ENCODE peak calls at places on chromosomes 16 and 17, in six cellular contexts. G is stimulated activated CD4-positive, alpha-beta T cell treated with anti-CD3 and anti-CD28 coated beads, Interleukin-1b, Interleukin-23, amount 100 ng/mL, for 1 hour; C is T-cell; E is left colon; A is T-helper 17 cell; B is GM03348. Z is an unnamed sample.

GRCh38 chr16:785563-786535 is 2.3 kb downstream of the RPUSD1 start:
- DNase-seq in B (peak; percentile 85), G (peak; percentile 63), E (no peak), A (peak; percentile 59), C (peak; percentile 40), Z (peak; percentile 56)

GRCh38 chr16:49924078-49924477 is 68.2 kb upstream of the ZNF423 start:
- DNase-seq in B (no peak), E (no peak), C (no peak), G (no peak), A (no peak), Z (no peak)

GRCh38 chr16:1770328-1771071 is 843 bp downstream of the NME3 start:
- DNase-seq in C (peak; percentile 20), A (peak; percentile 57), G (peak; percentile 37), E (peak; percentile 85), B (peak; percentile 67), Z (peak; percentile 25)

GRCh38 chr16:56506941-56507340 is 12.9 kb downstream of the BBS2 start:
- DNase-seq in A (no peak), C (no peak), B (peak; percentile 67), G (no peak), E (no peak), Z (no peak)

GRCh38 chr17:17672453-17673368 is 8.5 kb upstream of the RAI1 start:
- DNase-seq in B (no peak), C (no peak), A (no peak), G (no peak), E (no peak), Z (no peak)

GRCh38 chr16:89024546-89024945 is 47.5 kb upstream of the CBFA2T3 start:
- DNase-seq in E (no peak), B (no peak), A (no peak), C (no peak), G (no peak), Z (no peak)

GRCh38 chr17:57406131-57406980 is 150.0 kb downstream of the MSI2 start:
- DNase-seq in C (no peak), A (no peak), G (no peak), E (no peak), B (peak; percentile 17), Z (no peak)

GRCh38 chr16:67426950-67427349 is 4.0 kb upstream of the HSD11B2 start:
- DNase-seq in C (no peak), E (peak; percentile 27), B (no peak), A (no peak), G (no peak), Z (no peak)

GRCh38 chr17:77495575-77495974 is 354.8 kb downstream of the SEC14L1 start:
- DNase-seq in E (no peak), C (no peak), A (no peak), B (no peak), G (no peak), Z (no peak)

GRCh38 chr16:56691885-56692284 is 9.6 kb downstream of the MT1X start:
- DNase-seq in B (peak; percentile 24), G (no peak), C (no peak), A (no peak), E (peak; percentile 69), Z (no peak)

GRCh38 chr17:28702752-28703150 is 8.9 kb downstream of the PROCA1 start:
- DNase-seq in A (no peak), G (no peak), E (no peak), C (no peak), B (no peak), Z (no peak)

GRCh38 chr17:2903193-2903974 is 107.1 kb downstream of the RAP1GAP2 start:
- DNase-seq in C (no peak), E (no peak), G (no peak), B (no peak), A (no peak), Z (no peak)

GRCh38 chr16:87172632-87173031 is 144.6 kb downstream of the C16orf95 start:
- DNase-seq in G (no peak), A (no peak), C (no peak), B (no peak), E (no peak), Z (no peak)

GRCh38 chr17:58172369-58173071 is 5.7 kb downstream of the OR4D2 start:
- DNase-seq in C (no peak), E (no peak), B (no peak), A (no peak), G (no peak), Z (peak; percentile 24)

Z was measured in activated T-helper 1 cell treated with Interleukin-2 at 50 U/mL for 16 hours.